ENCODE peak calls at places on chromosomes 4 and X, in six cellular contexts. T is heart left ventricle, U is cardiac fibroblast, A is transverse colon, S is hepatocyte, L is progenitor cell of endocrine pancreas. G is an unnamed sample.

GRCh38 chr4:100754741-100755140 is 236.9 kb upstream of the EMCN start:
- DNase-seq in T (no peak), U (no peak), A (no peak), S (no peak), L (no peak), G (no peak)

GRCh38 chr4:74319506-74319905 is 11.2 kb downstream of the EPGN start:
- DNase-seq in T (no peak), U (no peak), A (no peak), S (no peak), L (no peak), G (no peak)

GRCh38 chrX:11629593-11630211 is 36.0 kb downstream of the ARHGAP6 start:
- DNase-seq in T (peak; percentile 38), U (peak; percentile 83), A (no peak), S (no peak), L (no peak), G (no peak)

GRCh38 chr4:6320663-6321062 is 51.0 kb downstream of the WFS1 start:
- DNase-seq in T (no peak), U (no peak), A (no peak), S (no peak), L (no peak), G (no peak)

GRCh38 chrX:76220856-76221255 is 48.0 kb downstream of the PBDC1 start:
- DNase-seq in T (no peak), U (no peak), A (no peak), S (no peak), L (no peak), G (no peak)

GRCh38 chr4:140755811-140756291 is 334 bp downstream of the TBC1D9 start:
- DNase-seq in T (peak; percentile 58), U (peak; percentile 53), A (peak; percentile 50), S (peak; percentile 70), L (peak; percentile 46), G (peak; percentile 63)

GRCh38 chr4:76512000-76512399 is 77.0 kb downstream of the SHROOM3 start:
- DNase-seq in T (no peak), U (no peak), A (no peak), S (no peak), L (no peak), G (no peak)

GRCh38 chr4:184320630-184321029 is 103.0 kb upstream of the ENPP6 start:
- DNase-seq in T (no peak), U (no peak), A (no peak), S (no peak), L (no peak), G (no peak)

GRCh38 chr4:15961778-15962510 is 1.0 kb downstream of the FGFBP2 start:
- DNase-seq in T (peak; percentile 33), U (no peak), A (no peak), S (no peak), L (no peak), G (no peak)

GRCh38 chrX:24828600-24828999 is 134.9 kb downstream of the POLA1 start:
- DNase-seq in T (no peak), U (no peak), A (no peak), S (no peak), L (no peak), G (no peak)

GRCh38 chrX:46341767-46342322 is 203.4 kb downstream of the ZNF674 start:
- DNase-seq in T (no peak), U (no peak), A (no peak), S (no peak), L (no peak), G (no peak)

GRCh38 chr4:54586343-54586953 is 71.3 kb upstream of the KIT start:
- DNase-seq in T (no peak), U (peak; percentile 6), A (peak; percentile 33), S (peak; percentile 76), L (no peak), G (no peak)

GRCh38 chr4:74391890-74392478 is 27.0 kb downstream of the EREG start:
- DNase-seq in T (no peak), U (no peak), A (no peak), S (no peak), L (no peak), G (no peak)

GRCh38 chr4:107826427-107826980 is 1.8 kb downstream of the SGMS2 start:
- DNase-seq in T (no peak), U (no peak), A (peak; percentile 42), S (peak; percentile 24), L (no peak), G (no peak)

GRCh38 chr4:141409556-141409955 is 188.9 kb downstream of the ZNF330 start:
- DNase-seq in T (no peak), U (no peak), A (no peak), S (no peak), L (no peak), G (no peak)

GRCh38 chr4:47485047-47485692 is at the start of gene ATP10D:
- DNase-seq in T (peak; percentile 98), U (peak; percentile 94), A (peak; percentile 97), S (peak; percentile 96), L (peak; percentile 82), G (peak; percentile 78)

GRCh38 chrX:108033890-108034289 is 11.0 kb upstream of the VSIG1 start:
- DNase-seq in T (no peak), U (no peak), A (no peak), S (no peak), L (no peak), G (no peak)

GRCh38 chrX:154738013-154738738 is 12.7 kb downstream of the GAB3 start:
- DNase-seq in T (peak; percentile 83), U (peak; percentile 90), A (peak; percentile 45), S (no peak), L (no peak), G (no peak)

GRCh38 chr4:145830699-145831098 is 107.9 kb downstream of the ZNF827 start:
- DNase-seq in T (no peak), U (no peak), A (no peak), S (no peak), L (no peak), G (peak; percentile 43)

GRCh38 chr4:40525811-40526598 is 103.7 kb downstream of the RBM47 start:
- DNase-seq in T (no peak), U (peak; percentile 91), A (no peak), S (peak; percentile 64), L (no peak), G (no peak)

GRCh38 chrX:129939986-129940385 is 34.0 kb downstream of the UTP14A start:
- DNase-seq in T (no peak), U (no peak), A (no peak), S (no peak), L (no peak), G (no peak)

DNA sequence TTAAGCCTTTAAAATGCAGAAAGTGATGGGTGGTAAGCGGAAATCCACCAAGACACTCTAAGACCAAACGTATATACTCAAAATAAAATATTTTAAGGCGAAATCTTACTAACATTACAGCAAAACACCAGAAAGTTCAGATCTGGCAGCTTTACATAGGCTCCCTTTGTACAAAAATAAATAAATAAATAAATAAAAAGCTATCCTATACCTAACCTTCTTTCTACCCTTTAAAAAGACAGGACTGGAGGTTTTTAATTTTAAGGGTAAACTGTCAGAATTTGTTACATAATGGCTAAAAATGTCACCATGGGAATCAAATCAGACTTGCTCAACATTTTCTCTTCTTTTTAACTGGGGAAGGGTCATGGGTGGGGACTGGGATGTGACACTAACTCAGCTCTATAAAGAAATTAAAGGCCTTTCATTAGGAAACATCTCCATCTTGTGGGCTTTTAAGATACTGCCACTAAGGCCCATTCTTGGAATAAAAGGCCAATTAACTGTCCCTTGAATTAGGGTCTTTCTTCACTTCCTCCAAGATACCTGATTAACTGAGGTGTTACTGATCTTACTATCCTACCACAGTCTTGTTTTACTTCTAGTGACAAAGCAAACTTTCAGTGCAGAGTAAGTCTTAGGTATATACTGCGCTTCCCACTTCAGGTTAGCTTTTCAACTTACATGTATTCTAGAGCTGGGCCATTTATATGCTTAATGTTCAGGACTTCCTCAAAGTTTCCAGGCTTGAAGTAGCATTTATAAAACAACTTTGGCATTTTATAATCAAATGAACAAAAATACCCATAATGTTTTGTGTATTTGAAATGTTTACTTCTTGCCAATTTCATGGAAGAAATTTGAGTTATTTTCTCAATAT is 13.3 kb downstream of the HNRNPD start:
- DNase-seq in T (no peak), U (peak; percentile 47), A (no peak), S (peak; percentile 20), L (no peak), G (no peak)
- TF ChIP-seq CTCF in T (peak; percentile 58), U (peak; percentile 71), A (peak; percentile 50), S (peak; percentile 65), L (peak; percentile 69), G (peak; percentile 51)

DNA sequence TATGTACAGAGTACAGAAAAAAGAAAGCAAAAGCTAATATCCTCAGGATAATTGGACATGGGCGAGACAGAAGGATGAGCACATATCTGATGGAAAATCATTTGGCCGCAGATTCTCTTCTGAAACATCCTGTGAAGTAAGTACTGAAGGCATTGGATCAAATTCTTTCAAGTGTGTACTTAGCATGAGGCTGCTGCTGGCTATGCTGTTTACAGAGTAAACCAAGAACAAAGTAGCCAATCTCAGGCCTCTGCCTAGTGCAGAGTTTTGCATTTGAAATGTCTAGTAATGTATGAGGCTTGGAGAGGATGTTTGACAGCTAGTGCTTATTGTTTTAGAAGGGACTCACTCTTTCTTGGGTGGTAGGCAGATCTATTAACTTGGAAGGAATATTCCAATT is 128.5 kb downstream of the MAGEC2 start:
- DNase-seq in T (no peak), U (no peak), A (no peak), S (peak; percentile 12), L (no peak), G (no peak)
- TF ChIP-seq CTCF in T (no peak), U (no peak), A (no peak), S (no peak), L (no peak), G (no peak)

DNA sequence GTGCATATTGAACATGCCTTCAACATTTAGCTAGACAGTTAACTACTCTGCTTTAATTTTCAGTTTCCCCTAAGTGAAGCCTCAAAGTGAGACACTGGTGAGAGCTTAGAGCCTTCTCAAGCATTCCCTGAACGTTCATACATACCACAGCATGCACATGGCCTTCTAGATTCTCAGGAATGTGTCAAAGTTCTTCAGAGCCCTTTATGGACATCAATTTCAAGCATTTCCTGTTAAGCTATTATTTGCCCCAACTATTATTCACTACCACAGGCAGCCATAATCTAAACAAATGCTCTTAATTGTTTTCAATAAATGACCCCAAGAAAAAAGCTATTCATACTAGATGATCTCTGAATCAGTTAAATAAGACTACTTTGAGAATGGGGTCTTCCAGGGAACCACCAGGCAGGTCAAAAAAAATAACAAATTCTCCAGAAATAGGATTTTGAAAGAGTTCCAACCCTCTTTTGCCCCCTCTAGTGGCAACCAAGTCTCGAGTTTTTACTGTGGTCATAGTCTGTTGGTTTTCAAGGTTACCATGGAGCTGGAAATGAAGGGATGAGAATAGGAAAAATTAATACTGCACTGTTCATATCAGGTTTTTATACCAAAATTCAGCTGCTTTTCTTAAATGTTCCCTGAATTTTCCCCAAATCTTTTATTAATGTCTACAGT is 235.4 kb downstream of the RAB28 start:
- DNase-seq in T (no peak), U (peak; percentile 27), A (no peak), S (no peak), L (no peak), G (no peak)
- TF ChIP-seq CTCF in T (peak; percentile 10), U (peak; percentile 28), A (peak; percentile 8), S (peak; percentile 29), L (peak; percentile 42), G (no peak)

GRCh38 chr4:151784676-151785075 is 23.9 kb upstream of the GATB start:
- DNase-seq in T (no peak), U (no peak), A (no peak), S (no peak), L (no peak), G (no peak)

GRCh38 chr4:151785484-151786157 is 24.8 kb upstream of the GATB start:
- DNase-seq in T (no peak), U (no peak), A (no peak), S (no peak), L (no peak), G (no peak)

GRCh38 chr4:151786158-151786495 is 25.3 kb upstream of the GATB start:
- DNase-seq in T (no peak), U (no peak), A (no peak), S (no peak), L (no peak), G (no peak)

GRCh38 chr4:151783867-151784266 is 23.1 kb upstream of the GATB start:
- DNase-seq in T (no peak), U (no peak), A (no peak), S (no peak), L (no peak), G (no peak)

GRCh38 chr4:151788021-151788420 is 27.2 kb upstream of the GATB start:
- DNase-seq in T (no peak), U (no peak), A (no peak), S (no peak), L (no peak), G (no peak)
- TF ChIP-seq CTCF in T (no peak), U (no peak), A (no peak), S (no peak), L (no peak), G (no peak)